ENCODE peak calls at places on chromosomes 3 and 15, in nine cellular contexts. One of them, this sample, is unnamed.

GRCh38 chr3:114698355-114699105 is 404.7 kb downstream of the TIGIT start:
- DNase-seq in activated T-cell treated with anti-CD3 and anti-CD28 coated beads, Interleukin-2, amount 50 U/mL, for 24 hours: no peak
- DNase-seq in activated naive CD4-positive, alpha-beta T cell: no peak
- DNase-seq in PC-3: no peak
- DNase-seq in Caco-2: no peak
- DNase-seq in psoas muscle: no peak
- DNase-seq in NCI-H774: no peak
- DNase-seq in CD4-positive, alpha-beta T cell: no peak
- DNase-seq in mammary epithelial cell: no peak
- DNase-seq in this sample: no peak

GRCh38 chr3:458614-459375 is 262.2 kb downstream of the CHL1 start:
- DNase-seq in activated T-cell treated with anti-CD3 and anti-CD28 coated beads, Interleukin-2, amount 50 U/mL, for 24 hours: no peak
- DNase-seq in activated naive CD4-positive, alpha-beta T cell: no peak
- DNase-seq in PC-3: no peak
- DNase-seq in Caco-2: no peak
- DNase-seq in psoas muscle: no peak
- DNase-seq in NCI-H774: no peak
- DNase-seq in CD4-positive, alpha-beta T cell: no peak
- DNase-seq in mammary epithelial cell: no peak
- DNase-seq in this sample: no peak

GRCh38 chr15:49890689-49891088 is 228.3 kb downstream of the ATP8B4 start:
- DNase-seq in activated T-cell treated with anti-CD3 and anti-CD28 coated beads, Interleukin-2, amount 50 U/mL, for 24 hours: no peak
- DNase-seq in activated naive CD4-positive, alpha-beta T cell: no peak
- DNase-seq in PC-3: no peak
- DNase-seq in Caco-2: no peak
- DNase-seq in psoas muscle: no peak
- DNase-seq in NCI-H774: no peak
- DNase-seq in CD4-positive, alpha-beta T cell: no peak
- DNase-seq in mammary epithelial cell: no peak
- DNase-seq in this sample: no peak

GRCh38 chr15:100311829-100312228 is 29.9 kb downstream of the ADAMTS17 start:
- DNase-seq in activated T-cell treated with anti-CD3 and anti-CD28 coated beads, Interleukin-2, amount 50 U/mL, for 24 hours: no peak
- DNase-seq in activated naive CD4-positive, alpha-beta T cell: no peak
- DNase-seq in PC-3: no peak
- DNase-seq in Caco-2: no peak
- DNase-seq in psoas muscle: no peak
- DNase-seq in NCI-H774: no peak
- DNase-seq in CD4-positive, alpha-beta T cell: no peak
- DNase-seq in mammary epithelial cell: no peak
- DNase-seq in this sample: no peak

GRCh38 chr15:45112592-45113379 is 1.2 kb downstream of the DUOX2 start:
- DNase-seq in activated T-cell treated with anti-CD3 and anti-CD28 coated beads, Interleukin-2, amount 50 U/mL, for 24 hours: peak; percentile 49
- DNase-seq in activated naive CD4-positive, alpha-beta T cell: no peak
- DNase-seq in PC-3: no peak
- DNase-seq in Caco-2: no peak
- DNase-seq in psoas muscle: no peak
- DNase-seq in NCI-H774: no peak
- DNase-seq in CD4-positive, alpha-beta T cell: no peak
- DNase-seq in mammary epithelial cell: peak; percentile 25
- DNase-seq in this sample: no peak

GRCh38 chr3:153166206-153166605 is 4.2 kb downstream of the RAP2B start:
- DNase-seq in activated T-cell treated with anti-CD3 and anti-CD28 coated beads, Interleukin-2, amount 50 U/mL, for 24 hours: no peak
- DNase-seq in activated naive CD4-positive, alpha-beta T cell: no peak
- DNase-seq in PC-3: peak; percentile 45
- DNase-seq in Caco-2: no peak
- DNase-seq in psoas muscle: no peak
- DNase-seq in NCI-H774: no peak
- DNase-seq in CD4-positive, alpha-beta T cell: no peak
- DNase-seq in mammary epithelial cell: peak; percentile 50
- DNase-seq in this sample: no peak

GRCh38 chr3:100838157-100838556 is 128.9 kb downstream of the TFG start:
- DNase-seq in activated T-cell treated with anti-CD3 and anti-CD28 coated beads, Interleukin-2, amount 50 U/mL, for 24 hours: no peak
- DNase-seq in activated naive CD4-positive, alpha-beta T cell: no peak
- DNase-seq in PC-3: no peak
- DNase-seq in Caco-2: no peak
- DNase-seq in psoas muscle: no peak
- DNase-seq in NCI-H774: no peak
- DNase-seq in CD4-positive, alpha-beta T cell: no peak
- DNase-seq in mammary epithelial cell: no peak
- DNase-seq in this sample: no peak

GRCh38 chr3:163056874-163057497 is 1560.4 kb downstream of the OTOL1 start:
- DNase-seq in activated T-cell treated with anti-CD3 and anti-CD28 coated beads, Interleukin-2, amount 50 U/mL, for 24 hours: no peak
- DNase-seq in activated naive CD4-positive, alpha-beta T cell: no peak
- DNase-seq in PC-3: peak; percentile 85
- DNase-seq in Caco-2: peak; percentile 67
- DNase-seq in psoas muscle: no peak
- DNase-seq in NCI-H774: no peak
- DNase-seq in CD4-positive, alpha-beta T cell: no peak
- DNase-seq in mammary epithelial cell: peak; percentile 5
- DNase-seq in this sample: no peak

GRCh38 chr3:196013587-196014487 is 68.1 kb downstream of the TFRC start:
- DNase-seq in activated T-cell treated with anti-CD3 and anti-CD28 coated beads, Interleukin-2, amount 50 U/mL, for 24 hours: no peak
- DNase-seq in activated naive CD4-positive, alpha-beta T cell: no peak
- DNase-seq in PC-3: no peak
- DNase-seq in Caco-2: no peak
- DNase-seq in psoas muscle: no peak
- DNase-seq in NCI-H774: no peak
- DNase-seq in CD4-positive, alpha-beta T cell: no peak
- DNase-seq in mammary epithelial cell: no peak
- DNase-seq in this sample: no peak

GRCh38 chr3:81622395-81622794 is 139.1 kb downstream of the GBE1 start:
- DNase-seq in activated T-cell treated with anti-CD3 and anti-CD28 coated beads, Interleukin-2, amount 50 U/mL, for 24 hours: no peak
- DNase-seq in activated naive CD4-positive, alpha-beta T cell: no peak
- DNase-seq in PC-3: no peak
- DNase-seq in Caco-2: no peak
- DNase-seq in psoas muscle: no peak
- DNase-seq in NCI-H774: no peak
- DNase-seq in CD4-positive, alpha-beta T cell: no peak
- DNase-seq in mammary epithelial cell: no peak
- DNase-seq in this sample: no peak

GRCh38 chr3:153978023-153978422 is 143.2 kb upstream of the ARHGEF26 start:
- DNase-seq in activated T-cell treated with anti-CD3 and anti-CD28 coated beads, Interleukin-2, amount 50 U/mL, for 24 hours: no peak
- DNase-seq in activated naive CD4-positive, alpha-beta T cell: no peak
- DNase-seq in PC-3: no peak
- DNase-seq in Caco-2: no peak
- DNase-seq in psoas muscle: no peak
- DNase-seq in NCI-H774: no peak
- DNase-seq in CD4-positive, alpha-beta T cell: no peak
- DNase-seq in mammary epithelial cell: no peak
- DNase-seq in this sample: no peak

This sample was measured in epithelial cell of prostate.